ENCODE peak calls at places on chromosome 1, in nine cellular contexts. Y is dorsolateral prefrontal cortex; B is heart right ventricle; K is naive thymus-derived CD4-positive, alpha-beta T cell; I is tibial nerve; U is HepG2; T is uterus; J is IMR-90; N is substantia nigra. Q is an unnamed sample.
A peak's percentile ranks its signal among the peaks of the same experiment; 100 is the strongest.

GRCh38 chr1:82837261-82837660 is 1036.5 kb downstream of the ADGRL2 start:
- DNase-seq in B (no peak), I (no peak), Y (no peak), N (no peak), U (no peak), K (no peak), J (no peak), T (no peak), Q (no peak)

GRCh38 chr1:75812065-75812464 is 15.4 kb downstream of the MSH4 start:
- DNase-seq in B (no peak), N (no peak), K (no peak), U (no peak), Y (no peak), J (no peak), I (no peak), T (no peak), Q (no peak)

GRCh38 chr1:109412551-109412950 is 13.7 kb downstream of the PSMA5 start:
- DNase-seq in U (no peak), B (no peak), N (no peak), I (no peak), K (no peak), T (no peak), J (no peak), Y (no peak), Q (no peak)

GRCh38 chr1:159931101-159931816 is 6.0 kb upstream of the TAGLN2 start:
- DNase-seq in Y (no peak), J (no peak), B (no peak), K (peak; percentile 2), I (no peak), T (no peak), N (no peak), U (no peak), Q (no peak)

GRCh38 chr1:177589166-177589565 is 380.7 kb downstream of the SEC16B start:
- DNase-seq in K (no peak), J (no peak), Y (no peak), T (no peak), I (no peak), B (no peak), U (no peak), N (no peak), Q (no peak)

GRCh38 chr1:42993631-42994121 is 35.0 kb upstream of the SLC2A1 start:
- DNase-seq in K (no peak), T (no peak), B (peak; percentile 20), N (no peak), I (peak; percentile 14), U (no peak), J (no peak), Y (no peak), Q (no peak)

GRCh38 chr1:31669433-31669785 is 24.7 kb upstream of the PEF1 start:
- DNase-seq in J (no peak), I (no peak), U (no peak), K (no peak), N (no peak), Y (no peak), T (no peak), B (no peak), Q (no peak)

GRCh38 chr1:157407917-157408525 is 144.3 kb downstream of the FCRL5 start:
- DNase-seq in J (no peak), Y (no peak), N (no peak), B (no peak), K (no peak), I (no peak), T (no peak), U (no peak), Q (no peak)

GRCh38 chr1:8059161-8059622 is 33.1 kb upstream of the ERRFI1 start:
- DNase-seq in B (no peak), U (no peak), I (no peak), T (no peak), K (no peak), Y (no peak), N (no peak), J (peak; percentile 75), Q (no peak)

GRCh38 chr1:8062861-8063260 is 36.8 kb upstream of the ERRFI1 start:
- DNase-seq in U (no peak), J (no peak), I (no peak), Y (no peak), B (no peak), T (no peak), K (no peak), N (no peak), Q (no peak)

GRCh38 chr1:8061210-8061609 is 35.1 kb upstream of the ERRFI1 start:
- DNase-seq in K (no peak), T (peak; percentile 31), N (no peak), I (peak; percentile 47), U (peak; percentile 77), B (no peak), Y (no peak), J (peak; percentile 97), Q (peak; percentile 82)

GRCh38 chr1:8063298-8064068 is 37.4 kb upstream of the ERRFI1 start:
- DNase-seq in I (no peak), J (no peak), T (no peak), Y (no peak), N (no peak), U (no peak), B (no peak), K (no peak), Q (no peak)

DNA sequence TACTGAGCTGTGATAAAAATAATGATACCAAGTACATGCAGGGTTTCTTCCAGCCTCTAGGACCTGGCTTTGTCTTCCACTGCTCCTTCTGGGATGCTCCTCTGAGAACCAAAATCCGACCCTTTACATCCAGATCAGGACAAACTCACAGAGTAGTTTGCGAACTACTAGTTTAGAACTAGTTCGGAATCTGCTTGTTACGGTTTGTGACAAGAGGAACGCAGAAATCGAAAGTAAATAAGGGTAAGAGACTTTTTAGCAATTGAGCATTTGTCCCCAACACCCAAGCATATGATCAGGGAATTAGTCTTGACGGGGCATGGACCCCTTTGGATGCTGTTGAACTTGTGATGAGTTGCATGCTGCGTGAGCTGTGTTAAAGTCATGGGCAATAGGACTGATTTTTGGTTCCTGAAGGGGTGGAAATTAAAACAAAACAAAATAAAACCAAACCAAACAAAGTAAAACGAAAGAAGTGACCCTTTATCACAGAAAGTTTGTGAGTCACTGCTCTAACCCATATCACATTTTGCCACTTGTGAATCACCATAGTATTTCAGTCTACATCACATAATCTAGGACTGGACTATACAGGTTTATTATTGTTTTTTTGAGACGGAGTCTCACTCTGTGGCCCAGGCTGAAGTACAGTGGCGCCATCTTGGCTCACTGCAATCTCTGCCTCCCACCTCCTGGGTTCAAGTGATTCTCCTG is 35.7 kb upstream of the ERRFI1 start:
- DNase-seq in K (no peak), Y (no peak), B (no peak), J (peak; percentile 82), I (no peak), U (no peak), N (no peak), T (no peak), Q (no peak)
- H3K27ac ChIP-seq in K (no peak overlapping the region), Y (no peak overlapping the region), B (peak overlapping the region; percentile 53), J (peak overlapping the region; percentile 80), I (peak overlapping the region; percentile 46), U (no peak overlapping the region), N (no peak overlapping the region), T (peak overlapping the region; percentile 53), Q (peak overlapping the region; percentile 67)

GRCh38 chr1:94282143-94282711 is 44.8 kb upstream of the ARHGAP29 start:
- DNase-seq in B (no peak), I (no peak), N (no peak), T (no peak), K (no peak), J (no peak), U (peak; percentile 43), Y (no peak), Q (no peak)

GRCh38 chr1:94286864-94287437 is 49.6 kb upstream of the ARHGAP29 start:
- DNase-seq in B (no peak), N (no peak), U (no peak), I (no peak), T (no peak), J (no peak), K (no peak), Y (no peak), Q (no peak)

GRCh38 chr1:94283462-94283861 is 46.1 kb upstream of the ARHGAP29 start:
- DNase-seq in J (no peak), K (no peak), I (no peak), N (no peak), Y (no peak), U (no peak), T (no peak), B (no peak), Q (no peak)

GRCh38 chr1:94285026-94285654 is 47.8 kb upstream of the ARHGAP29 start:
- DNase-seq in K (no peak), B (no peak), J (peak; percentile 54), I (no peak), T (no peak), Y (no peak), N (no peak), U (no peak), Q (no peak)

GRCh38 chr1:94284481-94284880 is 47.1 kb upstream of the ARHGAP29 start:
- DNase-seq in B (no peak), Y (no peak), I (no peak), K (no peak), U (no peak), T (no peak), N (no peak), J (peak; percentile 48), Q (no peak)
- H3K27ac ChIP-seq in B (no peak overlapping the region), Y (no peak overlapping the region), I (no peak overlapping the region), K (no peak overlapping the region), U (no peak overlapping the region), T (no peak overlapping the region), N (no peak overlapping the region), J (no peak overlapping the region), Q (no peak overlapping the region)

GRCh38 chr1:224434447-224435317 is at the start of gene WDR26:
- DNase-seq in J (peak; percentile 80), I (peak; percentile 77), B (peak; percentile 74), T (peak; percentile 77), U (peak; percentile 89), K (peak; percentile 91), N (peak; percentile 55), Y (peak; percentile 91), Q (peak; percentile 85)

GRCh38 chr1:224435318-224435763 is 744 bp upstream of the WDR26 start:
- DNase-seq in Y (no peak), B (no peak), U (no peak), N (no peak), I (peak; percentile 14), J (peak; percentile 95), K (peak; percentile 11), T (no peak), Q (no peak)

GRCh38 chr1:224433671-224434446 is 738 bp downstream of the WDR26 start:
- DNase-seq in N (no peak), T (peak; percentile 41), K (peak; percentile 52), J (no peak), I (peak; percentile 19), Y (peak; percentile 62), U (no peak), B (peak; percentile 44), Q (peak; percentile 80)

GRCh38 chr1:224435999-224436398 is 1.4 kb upstream of the WDR26 start:
- DNase-seq in I (no peak), N (no peak), Y (no peak), U (no peak), B (no peak), J (no peak), T (no peak), K (no peak), Q (no peak)

GRCh38 chr1:224438989-224439388 is 4.4 kb upstream of the WDR26 start:
- DNase-seq in J (no peak), K (no peak), Y (no peak), B (no peak), U (peak; percentile 91), N (no peak), T (no peak), I (no peak), Q (no peak)
- H3K27ac ChIP-seq in J (no peak overlapping the region), K (no peak overlapping the region), Y (no peak overlapping the region), B (no peak overlapping the region), U (peak overlapping the region; percentile 57), N (no peak overlapping the region), T (no peak overlapping the region), I (no peak overlapping the region), Q (no peak overlapping the region)

GRCh38 chr1:246488674-246489073 is 18.4 kb downstream of the SMYD3 start:
- DNase-seq in B (no peak), K (no peak), Y (no peak), J (no peak), T (no peak), N (no peak), U (no peak), I (no peak), Q (no peak)
- H3K27ac ChIP-seq in B (no peak overlapping the region), K (no peak overlapping the region), Y (no peak overlapping the region), J (no peak overlapping the region), T (no peak overlapping the region), N (no peak overlapping the region), U (no peak overlapping the region), I (no peak overlapping the region), Q (no peak overlapping the region)

Q was measured in tibial artery.